ENCODE peak calls at places on chromosome 7, in seven cellular contexts. P, W, O, G, B, U and Y are unnamed samples.

GRCh38 chr7:41205600-41205999 is 497.3 kb downstream of the INHBA start:
- DNase-seq in P (no peak), W (no peak), O (no peak), G (no peak), B (no peak), U (no peak), Y (no peak)

GRCh38 chr7:67484244-67484751 is 487.7 kb downstream of the TYW1 start:
- DNase-seq in P (peak), W (peak), O (peak), G (peak), B (peak), U (no peak), Y (peak)

GRCh38 chr7:122412886-122413285 is 108.3 kb upstream of the FEZF1 start:
- DNase-seq in P (peak), W (no peak), O (no peak), G (peak), B (no peak), U (no peak), Y (peak)

GRCh38 chr7:22572937-22573336 is 72.9 kb upstream of the STEAP1B start:
- DNase-seq in P (no peak), W (no peak), O (no peak), G (peak), B (peak), U (no peak), Y (no peak)

GRCh38 chr7:3065724-3066143 is 22.1 kb upstream of the CARD11 start:
- DNase-seq in P (no peak), W (no peak), O (no peak), G (peak), B (peak), U (peak), Y (peak)

GRCh38 chr7:5375925-5376324 is 47.7 kb downstream of the TNRC18 start:
- DNase-seq in P (no peak), W (no peak), O (no peak), G (no peak), B (peak), U (no peak), Y (no peak)

GRCh38 chr7:113086431-113086888 is at the start of gene GPR85:
- DNase-seq in P (peak), W (no peak), O (peak), G (peak), B (peak), U (peak), Y (peak)

GRCh38 chr7:96667026-96667425 is 42.6 kb downstream of the SEM1 start:
- DNase-seq in P (no peak), W (no peak), O (no peak), G (no peak), B (no peak), U (no peak), Y (no peak)

GRCh38 chr7:90210475-90210874 is 1.1 kb upstream of the STEAP2 start:
- DNase-seq in P (no peak), W (no peak), O (no peak), G (no peak), B (no peak), U (no peak), Y (no peak)

GRCh38 chr7:98189559-98189958 is 21.7 kb upstream of the BHLHA15 start:
- DNase-seq in P (no peak), W (no peak), O (no peak), G (no peak), B (no peak), U (no peak), Y (no peak)

GRCh38 chr7:117737882-117738281 is 135.4 kb downstream of the CTTNBP2 start:
- DNase-seq in P (no peak), W (no peak), O (no peak), G (no peak), B (no peak), U (no peak), Y (no peak)

GRCh38 chr7:139949629-139950028 is 113.1 kb downstream of the PARP12 start:
- DNase-seq in P (no peak), W (no peak), O (no peak), G (no peak), B (no peak), U (no peak), Y (no peak)

GRCh38 chr7:85167636-85168035 is 19.2 kb downstream of the SEMA3D start:
- DNase-seq in P (no peak), W (no peak), O (no peak), G (no peak), B (no peak), U (no peak), Y (no peak)

GRCh38 chr7:131105294-131105802 is 222.3 kb upstream of the MKLN1 start:
- DNase-seq in P (peak), W (no peak), O (no peak), G (peak), B (peak), U (no peak), Y (peak)

GRCh38 chr7:1466524-1467271 is 7.4 kb upstream of the MICALL2 start:
- DNase-seq in P (peak), W (peak), O (no peak), G (no peak), B (peak), U (no peak), Y (peak)

GRCh38 chr7:149285581-149285975 is 23.6 kb downstream of the ZNF783 start:
- DNase-seq in P (no peak), W (no peak), O (no peak), G (no peak), B (peak), U (no peak), Y (no peak)

GRCh38 chr7:90469554-90469953 is at the start of gene PTTG1IP2:
- DNase-seq in P (no peak), W (no peak), O (no peak), G (no peak), B (no peak), U (no peak), Y (no peak)

GRCh38 chr7:76513817-76514799 is 3.8 kb downstream of the UPK3B start:
- DNase-seq in P (peak), W (no peak), O (no peak), G (no peak), B (no peak), U (no peak), Y (peak)

GRCh38 chr7:69749994-69750393 is 151.7 kb downstream of the AUTS2 start:
- DNase-seq in P (no peak), W (no peak), O (no peak), G (no peak), B (no peak), U (no peak), Y (no peak)

GRCh38 chr7:37341033-37341630 is 107.5 kb downstream of the ELMO1 start:
- DNase-seq in P (no peak), W (no peak), O (no peak), G (no peak), B (no peak), U (no peak), Y (no peak)